ENCODE peak calls at places on chromosomes 13 and 19, in seven cellular contexts. P is MCF 10A; E is neuronal stem cell; B is activated effector memory CD4-positive, alpha-beta T cell treated with anti-CD3 and anti-CD28 coated beads, Interleukin-2, amount 50 U/mL, for 16 hours; L is mammary epithelial cell; I is omental fat pad; O is left cardiac atrium. Z is an unnamed sample.
A peak's percentile ranks its signal among the peaks of the same experiment; 100 is the strongest.

GRCh38 chr19:50922316-50922853 is 11.2 kb upstream of the KLK4 start:
- DNase-seq in P (peak; percentile 83), L (peak; percentile 77), B (peak; percentile 90), O (peak; percentile 71), I (peak; percentile 42), E (peak; percentile 87), Z (peak; percentile 91)

GRCh38 chr13:100454876-100455275 is 133.7 kb downstream of the GGACT start:
- DNase-seq in B (no peak), E (no peak), I (no peak), O (no peak), L (peak; percentile 63), P (peak; percentile 45), Z (no peak)

GRCh38 chr13:66635526-66635925 is 594.6 kb downstream of the PCDH9 start:
- DNase-seq in P (peak; percentile 76), L (peak; percentile 80), I (no peak), O (no peak), B (no peak), E (no peak), Z (no peak)

GRCh38 chr13:71613347-71613746 is 253.7 kb downstream of the DACH1 start:
- DNase-seq in E (no peak), I (no peak), L (no peak), B (no peak), O (no peak), P (no peak), Z (no peak)

GRCh38 chr19:39082745-39083598 is 1.2 kb upstream of the ACP7 start:
- DNase-seq in I (no peak), P (no peak), L (peak; percentile 21), E (no peak), B (no peak), O (no peak), Z (no peak)

GRCh38 chr19:10109528-10109927 is 2.0 kb upstream of the P2RY11 start:
- DNase-seq in E (no peak), B (no peak), P (no peak), I (no peak), O (no peak), L (no peak), Z (no peak)

GRCh38 chr19:49338691-49339363 is 3.6 kb downstream of the CD37 start:
- DNase-seq in L (peak; percentile 78), B (peak; percentile 63), O (peak; percentile 83), I (peak; percentile 73), E (peak; percentile 75), P (peak; percentile 52), Z (peak; percentile 54)

GRCh38 chr13:75299913-75300862 is 181.8 kb downstream of the TBC1D4 start:
- DNase-seq in B (no peak), L (peak; percentile 12), P (peak; percentile 2), O (no peak), E (no peak), I (no peak), Z (no peak)

GRCh38 chr13:105334211-105334610 is 1201.3 kb downstream of the EFNB2 start:
- DNase-seq in O (no peak), B (no peak), P (no peak), E (no peak), I (no peak), L (no peak), Z (no peak)

GRCh38 chr19:35856546-35857149 is at the start of gene KIRREL2:
- DNase-seq in B (peak; percentile 78), E (peak; percentile 63), L (no peak), I (no peak), P (no peak), O (no peak), Z (no peak)

GRCh38 chr13:98507060-98507797 is 69.7 kb downstream of the STK24 start:
- DNase-seq in E (no peak), I (no peak), B (no peak), P (peak; percentile 78), L (no peak), O (peak; percentile 86), Z (peak; percentile 32)

GRCh38 chr13:48976677-48977625 is 1.2 kb downstream of the FNDC3A start:
- DNase-seq in P (peak; percentile 27), I (no peak), E (no peak), B (no peak), O (no peak), L (no peak), Z (no peak)

GRCh38 chr19:55018633-55019032 is 19.4 kb downstream of the GP6 start:
- DNase-seq in P (no peak), L (no peak), E (no peak), I (no peak), B (no peak), O (no peak), Z (no peak)

GRCh38 chr13:111177081-111177711 is 62.1 kb downstream of the ARHGEF7 start:
- DNase-seq in O (peak; percentile 66), P (no peak), I (no peak), L (peak; percentile 72), B (peak; percentile 74), E (no peak), Z (no peak)

GRCh38 chr19:51181913-51182419 is 39.9 kb downstream of the SIGLEC7 start:
- DNase-seq in P (no peak), E (no peak), O (no peak), B (no peak), L (no peak), I (no peak), Z (no peak)

Z was measured in A549.